ENCODE peak calls at places on chromosomes 4 and X, in eight cellular contexts. X is A549, N is stomach, D is breast epithelium, W is sigmoid colon, K is HCT116, H is body of pancreas, U is tibial nerve. V is an unnamed sample.

GRCh38 chr4:101393256-101393655 is 45.9 kb upstream of the PPP3CA start:
- DNase-seq in X (peak; percentile 6), N (no peak), D (no peak), W (no peak), K (peak; percentile 81), H (no peak), U (no peak), V (no peak)

GRCh38 chr4:120228086-120228485 is 161.4 kb upstream of the MAD2L1 start:
- DNase-seq in X (no peak), N (no peak), D (no peak), W (no peak), K (no peak), H (no peak), U (no peak), V (no peak)

GRCh38 chrX:149487292-149487691 is 17.8 kb downstream of the IDS start:
- DNase-seq in X (peak; percentile 25), N (no peak), D (no peak), W (no peak), K (no peak), H (no peak), U (no peak), V (no peak)

GRCh38 chr4:52126946-52127345 is 75.8 kb downstream of the SPATA18 start:
- DNase-seq in X (no peak), N (no peak), D (no peak), W (no peak), K (no peak), H (no peak), U (no peak), V (no peak)

GRCh38 chr4:74014332-74014731 is 15.9 kb upstream of the CXCL5 start:
- DNase-seq in X (no peak), N (no peak), D (no peak), W (no peak), K (no peak), H (no peak), U (no peak), V (no peak)

GRCh38 chr4:77473509-77473908 is 132.1 kb upstream of the CXCL13 start:
- DNase-seq in X (no peak), N (no peak), D (no peak), W (no peak), K (peak; percentile 39), H (no peak), U (no peak), V (no peak)

GRCh38 chrX:17413228-17413627 is 38.2 kb downstream of the NHS start:
- DNase-seq in X (no peak), N (no peak), D (no peak), W (no peak), K (peak; percentile 32), H (no peak), U (no peak), V (no peak)

GRCh38 chr4:149344436-149344835 is 471.2 kb downstream of the IQCM start:
- DNase-seq in X (no peak), N (no peak), D (no peak), W (no peak), K (no peak), H (no peak), U (no peak), V (no peak)

GRCh38 chr4:76780781-76781697 is 116.9 kb downstream of the SOWAHB start:
- DNase-seq in X (no peak), N (no peak), D (no peak), W (no peak), K (no peak), H (no peak), U (no peak), V (no peak)

GRCh38 chr4:109803924-109804571 is 2.2 kb upstream of the CFI start:
- DNase-seq in X (peak; percentile 22), N (no peak), D (no peak), W (no peak), K (peak; percentile 51), H (peak; percentile 54), U (no peak), V (peak; percentile 25)

GRCh38 chrX:12488220-12488619 is 303.0 kb upstream of the PRPS2 start:
- DNase-seq in X (no peak), N (no peak), D (no peak), W (no peak), K (no peak), H (no peak), U (no peak), V (no peak)

GRCh38 chr4:57234252-57234775 is 124.1 kb upstream of the IGFBP7 start:
- DNase-seq in X (no peak), N (no peak), D (no peak), W (no peak), K (no peak), H (no peak), U (no peak), V (no peak)

GRCh38 chr4:57233391-57233790 is 123.2 kb upstream of the IGFBP7 start:
- DNase-seq in X (no peak), N (no peak), D (no peak), W (no peak), K (no peak), H (no peak), U (no peak), V (peak; percentile 46)

GRCh38 chr4:57231781-57232180 is 121.6 kb upstream of the IGFBP7 start:
- DNase-seq in X (no peak), N (no peak), D (no peak), W (no peak), K (no peak), H (no peak), U (no peak), V (no peak)
- TF ChIP-seq CTCF in X (no peak), N (no peak), D (no peak), W (no peak), K (no peak), H (no peak), U (no peak), V (no peak)

GRCh38 chr4:114599231-114600065 is 841 bp downstream of the UGT8 start:
- DNase-seq in X (no peak), N (peak; percentile 43), D (no peak), W (no peak), K (peak; percentile 15), H (peak; percentile 42), U (no peak), V (no peak)
- TF ChIP-seq POLR2A in X (no peak), N (no peak), D (no peak), W (no peak), K (no peak), H (peak; percentile 31), U (no peak), V (no peak)

DNA sequence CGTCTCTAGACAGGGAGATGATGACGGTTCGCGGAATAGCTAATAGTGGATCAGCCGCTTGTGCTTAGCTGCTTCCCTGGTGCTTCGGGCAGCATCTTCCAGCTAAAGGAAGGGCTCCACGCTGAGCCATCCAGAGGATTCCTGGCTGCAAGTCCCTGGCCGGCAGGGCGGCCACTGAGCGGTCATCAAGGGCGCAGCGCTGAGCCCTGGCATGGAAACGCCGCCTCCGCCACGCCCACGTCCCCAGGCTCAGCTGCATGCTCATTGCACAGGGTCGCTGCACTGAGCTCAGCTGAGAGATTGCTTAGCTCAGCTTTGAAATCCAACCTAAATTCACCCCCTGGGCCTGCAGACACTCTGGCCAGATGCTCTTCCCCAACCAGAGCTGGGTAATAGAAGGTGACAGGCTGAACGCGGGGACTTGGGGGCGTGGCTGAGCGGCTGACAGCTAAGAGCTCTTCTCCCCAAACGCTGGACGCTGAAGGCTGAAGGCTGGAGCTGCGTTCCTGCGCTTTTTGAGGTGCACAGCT is 118.2 kb upstream of the KIT start:
- DNase-seq in X (peak; percentile 6), N (peak; percentile 74), D (no peak), W (no peak), K (no peak), H (peak; percentile 35), U (no peak), V (no peak)
- H3K4me3 ChIP-seq in X (peak overlapping the region; percentile 33), N (peak overlapping the region; percentile 40), D (peak overlapping the region; percentile 49), W (peak overlapping the region; percentile 35), K (no peak overlapping the region), H (no peak overlapping the region), U (no peak overlapping the region), V (peak overlapping the region; percentile 18)

DNA sequence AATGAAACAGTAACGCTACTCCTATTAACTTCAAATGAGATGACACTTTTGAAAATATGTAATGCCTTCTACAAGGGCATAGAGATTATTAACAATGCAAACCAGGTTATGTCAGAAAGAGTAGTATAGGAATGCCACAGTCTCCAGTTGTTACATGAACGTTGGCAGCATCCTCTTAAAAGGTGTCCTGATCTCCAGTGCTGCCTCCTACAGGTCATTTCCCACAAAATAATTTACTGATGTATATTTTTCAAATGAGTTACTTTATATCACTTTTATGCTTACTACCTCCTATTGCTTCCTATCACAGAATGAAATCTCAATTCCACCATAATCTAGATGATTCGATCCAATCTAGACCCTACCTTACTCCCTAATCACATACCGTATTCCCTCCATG is 195.2 kb upstream of the EPHA5 start:
- DNase-seq in X (no peak), N (no peak), D (no peak), W (no peak), K (no peak), H (peak; percentile 6), U (no peak), V (no peak)
- TF ChIP-seq CTCF in X (no peak), N (no peak), D (no peak), W (no peak), K (no peak), H (peak; percentile 18), U (no peak), V (no peak)

GRCh38 chr4:153204247-153205027 is at the start of gene TRIM2:
- DNase-seq in X (no peak), N (peak; percentile 93), D (no peak), W (peak; percentile 84), K (peak; percentile 86), H (peak; percentile 95), U (peak; percentile 73), V (peak; percentile 79)
- TF ChIP-seq POLR2A in X (no peak), N (no peak), D (no peak), W (peak; percentile 40), K (peak; percentile 82), H (peak; percentile 86), U (peak; percentile 15), V (peak; percentile 40)

V was measured in prostate gland.